ENCODE peak calls at places on chromosome 15, in ten cellular contexts. O, S, A, P, K, D, Q, N, U and I are unnamed samples.

GRCh38 chr15:54960266-54960665 is 236.5 kb downstream of the RSL24D1 start:
- DNase-seq in D (no peak), Q (no peak), A (no peak), P (no peak), K (no peak), N (no peak), U (no peak), S (no peak), O (no peak), I (no peak)

GRCh38 chr15:43514241-43515057 is 3.0 kb upstream of the MAP1A start:
- DNase-seq in A (no peak), Q (peak), P (no peak), D (no peak), N (no peak), K (no peak), S (peak), O (peak), U (no peak), I (no peak)

GRCh38 chr15:80608688-80609087 is 86.4 kb upstream of the ABHD17C start:
- DNase-seq in N (no peak), U (no peak), P (no peak), Q (no peak), A (no peak), O (no peak), S (no peak), K (no peak), D (no peak), I (no peak)

GRCh38 chr15:50261979-50262378 is 3.5 kb downstream of the HDC start:
- DNase-seq in U (no peak), D (no peak), S (peak), O (no peak), A (no peak), P (no peak), K (no peak), N (no peak), Q (no peak), I (peak)

GRCh38 chr15:68630205-68630555 is 51.4 kb downstream of the CORO2B start:
- DNase-seq in A (no peak), U (no peak), P (no peak), D (no peak), N (no peak), K (no peak), S (no peak), Q (no peak), O (no peak), I (no peak)

GRCh38 chr15:55827204-55827603 is 84.3 kb upstream of the PRTG start:
- DNase-seq in Q (no peak), P (no peak), K (no peak), O (no peak), S (no peak), A (no peak), D (no peak), N (no peak), U (no peak), I (no peak)

GRCh38 chr15:98599911-98600685 is 48.2 kb upstream of the IGF1R start:
- DNase-seq in O (peak), P (peak), U (peak), S (peak), K (peak), N (no peak), Q (no peak), D (no peak), A (no peak), I (peak)

GRCh38 chr15:80967451-80967850 is 22.2 kb downstream of the MESD start:
- DNase-seq in U (no peak), K (no peak), S (no peak), O (no peak), N (no peak), Q (no peak), D (no peak), P (no peak), A (no peak), I (no peak)

GRCh38 chr15:101280007-101280406 is 2.7 kb upstream of the SELENOS start:
- DNase-seq in O (no peak), P (no peak), Q (no peak), S (no peak), D (no peak), U (no peak), K (no peak), N (no peak), A (no peak), I (no peak)

GRCh38 chr15:60095711-60096110 is 91.6 kb downstream of the FOXB1 start:
- DNase-seq in O (no peak), P (no peak), U (no peak), K (no peak), S (no peak), A (no peak), Q (no peak), N (no peak), D (no peak), I (no peak)

GRCh38 chr15:50828610-50829206 is 63.2 kb upstream of the SPPL2A start:
- DNase-seq in S (no peak), O (no peak), K (no peak), A (no peak), Q (no peak), D (no peak), P (no peak), U (no peak), N (no peak), I (no peak)

GRCh38 chr15:36294359-36294758 is 285.1 kb upstream of the CDIN1 start:
- DNase-seq in P (no peak), D (no peak), U (no peak), K (no peak), S (no peak), O (no peak), N (no peak), A (no peak), Q (no peak), I (no peak)

GRCh38 chr15:92846716-92847115 is 53.4 kb upstream of the CHD2 start:
- DNase-seq in S (no peak), D (no peak), P (no peak), U (no peak), Q (no peak), N (no peak), O (no peak), K (no peak), A (no peak), I (no peak)

GRCh38 chr15:58056015-58056414 is 9.5 kb downstream of the ALDH1A2 start:
- DNase-seq in A (no peak), S (no peak), N (no peak), O (no peak), P (no peak), Q (no peak), U (no peak), K (no peak), D (no peak), I (no peak)

GRCh38 chr15:99981839-99982658 is 248.8 kb upstream of the LYSMD4 start:
- DNase-seq in O (no peak), P (no peak), D (no peak), A (no peak), U (no peak), K (no peak), N (no peak), S (no peak), Q (no peak), I (no peak)

GRCh38 chr15:57333487-57333886 is 42.8 kb upstream of the CGNL1 start:
- DNase-seq in P (no peak), S (no peak), D (no peak), O (no peak), Q (no peak), K (no peak), N (no peak), U (no peak), A (no peak), I (no peak)

GRCh38 chr15:63256433-63256884 is 20.9 kb upstream of the APH1B start:
- DNase-seq in P (no peak), S (no peak), A (no peak), D (no peak), Q (no peak), O (no peak), U (no peak), K (no peak), N (no peak), I (no peak)

GRCh38 chr15:61748529-61748928 is 311.7 kb downstream of the VPS13C start:
- DNase-seq in A (no peak), P (no peak), D (no peak), O (no peak), S (no peak), K (no peak), Q (no peak), N (no peak), U (no peak), I (no peak)

GRCh38 chr15:74458473-74458872 is 2.5 kb downstream of the UBL7 start:
- DNase-seq in U (no peak), A (no peak), S (no peak), N (no peak), Q (no peak), O (no peak), K (no peak), D (no peak), P (no peak), I (no peak)

GRCh38 chr15:77577350-77577749 is 55.4 kb downstream of the LINGO1 start:
- DNase-seq in O (no peak), K (no peak), N (no peak), U (no peak), S (no peak), D (peak), P (no peak), Q (peak), A (no peak), I (no peak)

GRCh38 chr15:95017950-95018349 is 786.6 kb downstream of the MCTP2 start:
- DNase-seq in K (no peak), P (no peak), N (no peak), U (no peak), Q (no peak), O (no peak), S (no peak), A (no peak), D (no peak), I (no peak)

GRCh38 chr15:29071193-29071906 is 185.6 kb downstream of the APBA2 start:
- DNase-seq in S (no peak), D (no peak), N (no peak), A (no peak), K (no peak), U (no peak), Q (no peak), P (no peak), O (no peak), I (no peak)

GRCh38 chr15:51191072-51191665 is 96.5 kb upstream of the TNFAIP8L3 start:
- DNase-seq in U (no peak), K (no peak), S (no peak), Q (no peak), A (no peak), O (no peak), P (no peak), D (no peak), N (no peak), I (no peak)

GRCh38 chr15:41918506-41919126 is 24.8 kb upstream of the SPTBN5 start:
- DNase-seq in P (no peak), U (no peak), N (no peak), A (no peak), K (no peak), Q (no peak), D (no peak), O (no peak), S (no peak), I (no peak)

GRCh38 chr15:85646538-85647091 is 148.1 kb downstream of the KLHL25 start:
- DNase-seq in S (peak), U (peak), O (no peak), K (peak), Q (no peak), D (no peak), N (peak), A (no peak), P (no peak), I (peak)